ENCODE peak calls at places on chromosomes 1 and 21, in four cellular contexts. O is activated CD8-positive, alpha-beta memory T cell treated with anti-CD3 and anti-CD28 coated beads for 1 hour; J is GM12892; I is lung microvascular endothelial cell. D is an unnamed sample.

GRCh38 chr1:95013948-95014574 is 58.7 kb downstream of the ALG14 start:
- DNase-seq in J (no peak), O (no peak), I (peak; percentile 74), D (no peak)

GRCh38 chr1:2645776-2646175 is 13.0 kb upstream of the MMEL1 start:
- DNase-seq in I (no peak), O (no peak), J (no peak), D (no peak)

GRCh38 chr21:37119421-37120218 is 46.6 kb downstream of the TTC3 start:
- DNase-seq in O (no peak), I (no peak), J (no peak), D (no peak)

GRCh38 chr1:117147856-117148588 is 26.5 kb upstream of the TRIM45 start:
- DNase-seq in I (no peak), O (no peak), J (no peak), D (no peak)

GRCh38 chr21:39660596-39660995 is 47.9 kb downstream of the B3GALT5 start:
- DNase-seq in J (no peak), O (no peak), I (peak; percentile 66), D (no peak)

GRCh38 chr1:162028726-162029125 is 5.1 kb upstream of the OLFML2B start:
- DNase-seq in I (peak; percentile 66), J (no peak), O (no peak), D (no peak)

GRCh38 chr1:120179420-120180348 is 3.4 kb upstream of the SEC22B start:
- DNase-seq in O (no peak), J (no peak), I (peak; percentile 63), D (no peak)

GRCh38 chr1:50147451-50147850 is 38.7 kb downstream of the ELAVL4 start:
- DNase-seq in O (no peak), I (no peak), J (no peak), D (no peak)

GRCh38 chr1:223020770-223021169 is 122.3 kb downstream of the TLR5 start:
- DNase-seq in J (no peak), O (no peak), I (no peak), D (no peak)

GRCh38 chr1:180566495-180566894 is 7.7 kb downstream of the OVAAL start:
- DNase-seq in J (no peak), O (no peak), I (peak; percentile 11), D (no peak)

GRCh38 chr1:218466341-218467010 is 121.3 kb downstream of the TGFB2 start:
- DNase-seq in J (no peak), I (no peak), O (no peak), D (no peak)

GRCh38 chr21:31502537-31503143 is 156.9 kb upstream of the SOD1 start:
- DNase-seq in J (no peak), O (no peak), I (no peak), D (no peak)

GRCh38 chr1:99766378-99766800 is at the start of gene FRRS1:
- DNase-seq in O (no peak), J (peak; percentile 52), I (peak; percentile 29), D (no peak)

GRCh38 chr1:30286241-30286983 is 437.0 kb downstream of the MATN1 start:
- DNase-seq in O (no peak), I (no peak), J (no peak), D (no peak)

GRCh38 chr1:54653036-54653435 is 11.4 kb downstream of the MROH7 start:
- DNase-seq in O (no peak), I (no peak), J (no peak), D (no peak)

GRCh38 chr1:107965112-107965991 is at the start of gene VAV3:
- DNase-seq in O (peak; percentile 45), I (peak; percentile 55), J (peak; percentile 33), D (no peak)

GRCh38 chr1:236209185-236209584 is 66.8 kb downstream of the GPR137B start:
- DNase-seq in I (no peak), O (no peak), J (no peak), D (no peak)

GRCh38 chr1:58715108-58715507 is 15.2 kb upstream of the MYSM1 start:
- DNase-seq in J (no peak), O (no peak), I (no peak), D (no peak)

GRCh38 chr1:216178266-216178665 is 245.0 kb downstream of the USH2A start:
- DNase-seq in I (no peak), O (no peak), J (no peak), D (no peak)

GRCh38 chr1:39788758-39789570 is at the start of gene BMP8B:
- DNase-seq in O (peak; percentile 24), J (peak; percentile 73), I (peak; percentile 15), D (peak; percentile 20)

GRCh38 chr21:33254766-33255165 is 11.4 kb upstream of the IL10RB start:
- DNase-seq in J (no peak), I (no peak), O (no peak), D (no peak)

GRCh38 chr1:100035214-100035613 is 65.4 kb downstream of the SLC35A3 start:
- DNase-seq in I (no peak), O (no peak), J (no peak), D (no peak)

GRCh38 chr1:167623951-167624350 is 6.1 kb upstream of the RCSD1 start:
- DNase-seq in I (peak; percentile 78), O (no peak), J (no peak), D (no peak)

GRCh38 chr1:6316240-6317100 is 55.6 kb upstream of the GPR153 start:
- DNase-seq in J (no peak), I (no peak), O (no peak), D (no peak)